ENCODE peak calls at places on chromosome 7, in four cellular contexts. X is neuronal stem cell, D is mesenchymal stem cell, H is trophoblast cell. F is an unnamed sample.
A peak's percentile ranks its signal among the peaks of the same experiment; 100 is the strongest.

GRCh38 chr7:39127058-39127457 is 149.3 kb downstream of the POU6F2 start:
- DNase-seq in X (no peak), H (no peak), D (no peak), F (no peak)

GRCh38 chr7:76393116-76394031 is 16.1 kb downstream of the SSC4D start:
- DNase-seq in H (peak; percentile 97), D (peak; percentile 82), X (peak; percentile 79), F (peak; percentile 95)

GRCh38 chr7:99762680-99763327 is 21.2 kb downstream of the CYP3A4 start:
- DNase-seq in D (no peak), X (no peak), H (no peak), F (no peak)

GRCh38 chr7:5232874-5233273 is 42.8 kb downstream of the WIPI2 start:
- DNase-seq in X (no peak), H (no peak), D (no peak), F (no peak)

GRCh38 chr7:76267107-76267834 is 35.2 kb upstream of the HSPB1 start:
- DNase-seq in D (no peak), H (no peak), X (no peak), F (peak; percentile 84)

GRCh38 chr7:95906871-95907270 is 134.5 kb downstream of the DYNC1I1 start:
- DNase-seq in D (no peak), H (no peak), X (no peak), F (no peak)

GRCh38 chr7:21996641-21997040 is 50.9 kb upstream of the CDCA7L start:
- DNase-seq in D (no peak), X (no peak), H (no peak), F (no peak)

GRCh38 chr7:2172311-2173183 is 60.2 kb downstream of the MAD1L1 start:
- DNase-seq in X (no peak), D (peak; percentile 87), H (no peak), F (no peak)

GRCh38 chr7:4791738-4792536 is 16.5 kb downstream of the AP5Z1 start:
- DNase-seq in X (peak; percentile 89), H (peak; percentile 59), D (peak; percentile 42), F (peak; percentile 83)

GRCh38 chr7:49703876-49704275 is 69.6 kb upstream of the VWC2 start:
- DNase-seq in X (no peak), H (no peak), D (no peak), F (no peak)

GRCh38 chr7:24024689-24025088 is 259.3 kb upstream of the NPY start:
- DNase-seq in H (no peak), X (no peak), D (peak; percentile 73), F (no peak)

GRCh38 chr7:4774804-4775280 is 581 bp upstream of the AP5Z1 start:
- DNase-seq in D (no peak), X (no peak), H (peak; percentile 70), F (no peak)

GRCh38 chr7:100914879-100915442 is 19.3 kb upstream of the ACHE start:
- DNase-seq in D (no peak), X (no peak), H (no peak), F (no peak)

GRCh38 chr7:25368599-25368998 is 140.3 kb upstream of the NPVF start:
- DNase-seq in H (no peak), D (no peak), X (no peak), F (no peak)

GRCh38 chr7:24877790-24878311 is 102.1 kb downstream of the OSBPL3 start:
- DNase-seq in D (no peak), H (no peak), X (no peak), F (no peak)

GRCh38 chr7:64888561-64888900 is 14.5 kb upstream of the ZNF273 start:
- DNase-seq in X (no peak), H (no peak), D (peak; percentile 11), F (peak; percentile 61)

GRCh38 chr7:36658603-36659516 is 65.4 kb downstream of the AOAH start:
- DNase-seq in D (peak; percentile 83), X (peak; percentile 89), H (peak; percentile 92), F (no peak)

GRCh38 chr7:50771120-50772002 is 11.3 kb downstream of the GRB10 start:
- DNase-seq in H (peak; percentile 76), X (no peak), D (no peak), F (no peak)

GRCh38 chr7:55075464-55075971 is 56.7 kb downstream of the EGFR start:
- DNase-seq in H (no peak), D (no peak), X (no peak), F (no peak)

GRCh38 chr7:48528689-48529088 is 357.4 kb downstream of the ABCA13 start:
- DNase-seq in X (no peak), H (no peak), D (no peak), F (no peak)

GRCh38 chr7:48052748-48053147 is 17.4 kb downstream of the C7orf57 start:
- DNase-seq in D (peak; percentile 59), X (no peak), H (peak; percentile 84), F (no peak)

GRCh38 chr7:22430457-22430856 is 69.5 kb downstream of the STEAP1B start:
- DNase-seq in X (no peak), H (peak; percentile 94), D (no peak), F (no peak)

GRCh38 chr7:80218723-80219122 is 84.1 kb downstream of the GNAI1 start:
- DNase-seq in D (peak; percentile 89), X (no peak), H (peak; percentile 15), F (no peak)

GRCh38 chr7:78099715-78100477 is 301.3 kb downstream of the PHTF2 start:
- DNase-seq in D (peak; percentile 74), H (no peak), X (no peak), F (no peak)

GRCh38 chr7:158406817-158407216 is 180.8 kb downstream of the PTPRN2 start:
- DNase-seq in D (no peak), X (no peak), H (no peak), F (no peak)

GRCh38 chr7:6015917-6016652 is 7.0 kb downstream of the AIMP2 start:
- DNase-seq in D (peak; percentile 74), X (no peak), H (no peak), F (no peak)

GRCh38 chr7:105677803-105678583 is 96.7 kb upstream of the EFCAB10 start:
- DNase-seq in D (no peak), X (no peak), H (no peak), F (no peak)

GRCh38 chr7:110861163-110861562 is 229.8 kb upstream of the LRRN3 start:
- DNase-seq in D (no peak), X (no peak), H (no peak), F (no peak)

GRCh38 chr7:77627307-77627671 is 69.0 kb upstream of the RSBN1L start:
- DNase-seq in D (peak; percentile 42), X (no peak), H (no peak), F (no peak)

GRCh38 chr7:132501956-132502355 is 74.3 kb downstream of the PLXNA4 start:
- DNase-seq in D (no peak), H (no peak), X (no peak), F (no peak)

GRCh38 chr7:27346531-27347260 is 104.1 kb downstream of the EVX1 start:
- DNase-seq in X (no peak), D (peak; percentile 57), H (peak; percentile 80), F (no peak)

GRCh38 chr7:51045319-51046102 is 262.8 kb upstream of the GRB10 start:
- DNase-seq in D (peak; percentile 71), H (peak; percentile 46), X (no peak), F (no peak)

DNA sequence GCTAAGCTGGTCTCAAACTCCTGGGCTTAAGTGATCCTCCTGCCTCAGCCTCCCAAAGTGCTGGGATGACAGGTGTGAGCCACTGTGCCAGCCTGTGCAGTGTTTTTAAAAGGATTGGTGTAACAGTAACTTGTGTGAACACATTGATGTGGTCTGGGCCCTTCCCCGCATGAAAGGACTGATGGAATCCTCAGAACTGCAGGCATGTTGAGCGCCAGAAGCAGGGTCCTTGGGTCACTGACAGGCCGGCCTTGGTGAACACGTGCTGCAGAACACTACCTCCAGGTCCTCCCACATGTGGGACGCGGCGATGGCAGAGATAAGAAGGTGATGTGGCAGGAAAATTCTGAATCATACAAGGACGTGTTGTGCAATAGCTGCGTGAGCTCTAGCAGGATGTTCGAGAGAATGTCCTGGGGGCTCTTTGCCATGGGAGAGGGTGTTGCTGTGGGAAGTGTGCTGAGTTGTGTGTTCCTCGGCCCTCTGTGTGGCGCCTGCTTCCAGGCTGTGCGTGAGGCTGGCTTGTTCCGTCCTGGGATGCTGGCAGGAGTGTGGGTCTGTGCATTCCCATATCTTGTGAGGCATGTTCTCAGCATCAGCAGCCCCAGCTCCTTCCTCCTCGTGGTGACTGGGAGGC is 68.2 kb downstream of the DNAJB6 start:
- DNase-seq in H (peak; percentile 100), D (peak; percentile 92), X (no peak), F (no peak)
- H3K36me3 ChIP-seq in H (peaks cover 45% of the 10 kb centered on the region), D (peaks cover 77% of the 10 kb centered on the region), X (peaks cover 12% of the 10 kb centered on the region), F (peaks cover 37% of the 10 kb centered on the region)

GRCh38 chr7:137751361-137752009 is 95.3 kb downstream of the DGKI start:
- DNase-seq in X (no peak), D (no peak), H (no peak), F (no peak)

GRCh38 chr7:137753067-137753466 is 93.7 kb downstream of the DGKI start:
- DNase-seq in X (no peak), H (no peak), D (no peak), F (no peak)

GRCh38 chr7:137742051-137742450 is 104.7 kb downstream of the DGKI start:
- DNase-seq in H (no peak), D (no peak), X (no peak), F (no peak)

GRCh38 chr7:137743021-137743420 is 103.8 kb downstream of the DGKI start:
- DNase-seq in H (no peak), D (no peak), X (no peak), F (no peak)

DNA sequence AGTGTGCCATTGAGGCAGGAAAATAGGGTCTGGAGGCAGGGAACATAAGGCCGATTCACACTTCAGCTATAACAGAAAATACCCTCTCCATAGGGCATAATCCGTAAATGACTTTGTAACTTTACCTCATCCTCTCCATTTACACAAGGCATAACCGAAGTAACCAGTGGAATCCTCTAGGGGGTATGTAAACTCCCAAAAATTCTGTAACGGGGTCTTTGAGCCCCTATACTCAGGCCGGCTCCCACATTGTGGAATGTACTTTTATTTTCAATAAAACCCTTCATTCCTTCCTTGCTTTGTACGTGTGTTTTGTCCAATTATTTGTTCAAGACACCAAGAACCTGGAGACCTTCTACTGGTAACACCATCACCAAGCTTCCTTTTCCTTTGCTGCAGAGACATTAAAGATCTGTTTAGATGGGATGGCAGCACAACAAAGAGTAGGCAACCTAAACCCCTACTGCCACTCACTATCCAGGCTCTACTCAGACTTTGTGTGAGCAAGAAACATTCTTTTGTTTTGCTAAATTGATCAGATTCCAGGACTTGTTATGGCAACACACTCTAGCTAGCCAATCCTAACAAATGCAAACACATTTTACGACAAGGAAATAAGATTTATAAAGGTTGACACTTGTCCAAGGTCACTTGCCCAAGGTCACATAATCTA is 99.3 kb downstream of the DGKI start:
- DNase-seq in D (no peak), X (no peak), H (no peak), F (no peak)
- H2BK12ac ChIP-seq in D (no peak overlapping the region), X (no peak overlapping the region), H (no peak overlapping the region), F (peak overlapping the region; percentile 77)

GRCh38 chr7:139589474-139589873 is 66.0 kb downstream of the CLEC2L start:
- DNase-seq in H (no peak), D (peak; percentile 13), X (no peak), F (no peak)
- H3K36me3 ChIP-seq in H (peaks cover 3% of the 10 kb centered on the region), D (peaks cover 62% of the 10 kb centered on the region), X (peaks cover 15% of the 10 kb centered on the region), F (no peaks in the 10 kb centered on the region)

DNA sequence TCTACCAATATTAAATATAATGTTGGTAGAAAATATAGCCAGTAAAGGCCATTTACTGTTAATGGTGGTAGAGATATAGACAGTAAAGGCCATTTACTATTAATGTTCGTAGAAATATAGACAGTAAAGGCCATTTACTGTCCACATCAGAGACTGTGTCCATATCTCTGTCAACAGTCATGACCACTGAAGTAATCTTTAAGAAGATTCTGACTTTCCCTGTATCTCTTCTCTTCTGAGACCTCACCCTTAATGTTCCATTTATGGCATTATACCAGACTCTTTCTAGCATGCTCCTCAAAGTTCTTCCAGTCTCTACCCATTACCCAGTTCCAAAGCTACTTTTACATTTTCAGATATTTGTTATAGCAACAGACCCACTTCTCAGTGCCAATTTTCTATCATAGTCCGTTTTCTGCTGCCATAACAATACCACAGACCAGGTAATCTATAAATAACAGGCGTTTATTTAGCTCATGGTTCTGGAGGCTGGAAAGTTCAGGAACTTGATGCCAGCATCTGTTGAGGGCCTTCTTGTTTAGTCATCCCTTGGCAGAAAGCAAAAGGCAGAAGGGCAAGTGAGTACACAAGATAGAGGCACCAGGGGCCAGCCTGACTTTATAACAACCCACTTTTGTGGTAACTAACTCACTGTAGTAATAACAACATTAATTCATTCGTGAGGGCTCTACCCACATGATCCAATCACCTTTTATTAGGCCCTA is 7.9 kb upstream of the NUDCD3 start:
- DNase-seq in D (no peak), X (no peak), H (no peak), F (no peak)
- H2BK12ac ChIP-seq in D (no peak overlapping the region), X (no peak overlapping the region), H (no peak overlapping the region), F (no peak overlapping the region)